ENCODE peak calls at places on chromosomes 6 and 20, in seven cellular contexts. L is lung, K is stomach, J is mammary epithelial cell, O is K562, M is tibial nerve, T is left ventricle myocardium inferior. N is an unnamed sample.
A peak's percentile ranks its signal among the peaks of the same experiment; 100 is the strongest.

GRCh38 chr20:34062651-34063482 is 49.2 kb downstream of the EIF2S2 start:
- DNase-seq in L (no peak), K (no peak), J (peak; percentile 87), O (no peak), M (no peak), T (no peak), N (no peak)

GRCh38 chr6:45661667-45662066 is 283.9 kb upstream of the SUPT3H start:
- DNase-seq in L (no peak), K (no peak), J (no peak), O (no peak), M (no peak), T (no peak), N (no peak)

GRCh38 chr6:135496805-135497411 is 632 bp downstream of the AHI1 start:
- DNase-seq in L (no peak), K (no peak), J (no peak), O (no peak), M (no peak), T (no peak), N (no peak)

GRCh38 chr20:43666376-43667328 is at the start of gene MYBL2:
- DNase-seq in L (peak; percentile 47), K (peak; percentile 66), J (peak; percentile 56), O (peak; percentile 88), M (no peak), T (peak; percentile 28), N (no peak)

GRCh38 chr20:56810141-56810540 is 181.0 kb downstream of the TFAP2C start:
- DNase-seq in L (no peak), K (no peak), J (no peak), O (no peak), M (no peak), T (no peak), N (no peak)

GRCh38 chr6:25717856-25718740 is 36.4 kb upstream of the SLC17A4 start:
- DNase-seq in L (no peak), K (no peak), J (no peak), O (peak; percentile 35), M (peak; percentile 46), T (no peak), N (no peak)

GRCh38 chr6:23446394-23447001 is 679.5 kb upstream of the NRSN1 start:
- DNase-seq in L (no peak), K (no peak), J (peak; percentile 34), O (no peak), M (no peak), T (no peak), N (no peak)

GRCh38 chr20:63594043-63594561 is 20.1 kb upstream of the HELZ2 start:
- DNase-seq in L (no peak), K (no peak), J (no peak), O (no peak), M (peak; percentile 23), T (no peak), N (no peak)

GRCh38 chr20:10648651-10649050 is 25.1 kb downstream of the JAG1 start:
- DNase-seq in L (no peak), K (no peak), J (no peak), O (no peak), M (no peak), T (no peak), N (no peak)

GRCh38 chr6:108477034-108477433 is 83.7 kb upstream of the FOXO3 start:
- DNase-seq in L (no peak), K (no peak), J (no peak), O (no peak), M (no peak), T (no peak), N (no peak)

GRCh38 chr6:101597711-101598110 is 204.2 kb downstream of the GRIK2 start:
- DNase-seq in L (no peak), K (no peak), J (peak; percentile 75), O (no peak), M (no peak), T (no peak), N (no peak)

GRCh38 chr20:32006841-32007786 is 3.1 kb upstream of the CCM2L start:
- DNase-seq in L (no peak), K (no peak), J (no peak), O (no peak), M (no peak), T (no peak), N (no peak)

GRCh38 chr20:17796096-17796563 is 96.4 kb downstream of the BANF2 start:
- DNase-seq in L (peak; percentile 38), K (peak; percentile 35), J (no peak), O (no peak), M (peak; percentile 74), T (peak; percentile 43), N (no peak)

GRCh38 chr6:112258636-112259336 is 4.4 kb upstream of the LAMA4 start:
- DNase-seq in L (no peak), K (no peak), J (no peak), O (no peak), M (no peak), T (no peak), N (no peak)

DNA sequence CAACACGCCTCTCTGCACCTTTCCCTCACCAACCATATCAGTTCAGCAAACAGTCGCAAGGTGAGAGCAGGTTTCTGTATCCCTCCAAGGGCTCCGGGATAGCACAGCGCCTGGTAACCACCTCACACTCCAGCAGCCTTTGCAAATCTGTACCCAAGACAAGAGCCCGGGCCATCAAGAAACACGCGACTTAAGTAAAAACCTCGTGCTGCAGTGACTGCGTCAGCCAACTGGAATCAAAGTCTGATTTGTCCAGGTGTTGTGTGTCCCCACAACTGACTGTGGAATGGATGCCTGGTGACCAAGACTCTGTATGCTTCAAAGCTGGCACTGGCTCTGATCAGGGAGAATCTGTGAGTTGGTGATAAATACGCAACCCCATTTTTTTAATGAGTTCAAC is 74.1 kb downstream of the NINL start:
- DNase-seq in L (no peak), K (no peak), J (no peak), O (no peak), M (no peak), T (no peak), N (no peak)
- H3K9me3 ChIP-seq in L (peaks cover 14% of the 10 kb centered on the region), K (peaks cover 33% of the 10 kb centered on the region), J (peaks cover 15% of the 10 kb centered on the region), O (no peaks in the 10 kb centered on the region), M (peaks cover 14% of the 10 kb centered on the region), T (peaks cover 25% of the 10 kb centered on the region), N (no peaks in the 10 kb centered on the region)

GRCh38 chr6:37535701-37536461 is 36.2 kb upstream of the CCDC167 start:
- DNase-seq in L (no peak), K (peak; percentile 28), J (peak; percentile 35), O (peak; percentile 72), M (no peak), T (no peak), N (no peak)
- TF ChIP-seq CTCF in L (no peak), K (no peak), J (peak; percentile 37), O (peak; percentile 12), M (no peak), T (no peak), N (no peak)

GRCh38 chr6:27771240-27771639 is 141.0 kb downstream of the OR2B2 start:
- DNase-seq in L (no peak), K (no peak), J (no peak), O (peak; percentile 7), M (no peak), T (no peak), N (peak; percentile 64)

GRCh38 chr6:27775796-27776184 is 136.4 kb downstream of the OR2B2 start:
- DNase-seq in L (no peak), K (no peak), J (peak; percentile 34), O (no peak), M (no peak), T (no peak), N (no peak)

GRCh38 chr6:27770724-27771123 is 141.5 kb downstream of the OR2B2 start:
- DNase-seq in L (no peak), K (no peak), J (no peak), O (no peak), M (no peak), T (no peak), N (peak; percentile 12)

GRCh38 chr6:27768556-27768955 is 143.6 kb downstream of the OR2B2 start:
- DNase-seq in L (no peak), K (no peak), J (no peak), O (no peak), M (no peak), T (no peak), N (peak; percentile 57)

GRCh38 chr6:27772261-27773001 is 139.8 kb downstream of the OR2B2 start:
- DNase-seq in L (peak; percentile 89), K (peak; percentile 89), J (peak; percentile 90), O (peak; percentile 85), M (peak; percentile 77), T (peak; percentile 84), N (peak; percentile 95)
- H3K4me3 ChIP-seq in L (no peak overlapping the region), K (no peak overlapping the region), J (peak overlapping the region; percentile 12), O (no peak overlapping the region), M (no peak overlapping the region), T (no peak overlapping the region), N (peak overlapping the region; percentile 18)

GRCh38 chr6:30282522-30282921 is 44.2 kb upstream of the TRIM39 start:
- DNase-seq in L (no peak), K (no peak), J (no peak), O (no peak), M (no peak), T (no peak), N (no peak)

GRCh38 chr6:30283761-30284160 is 43.0 kb upstream of the TRIM39 start:
- DNase-seq in L (no peak), K (no peak), J (no peak), O (no peak), M (no peak), T (no peak), N (no peak)

DNA sequence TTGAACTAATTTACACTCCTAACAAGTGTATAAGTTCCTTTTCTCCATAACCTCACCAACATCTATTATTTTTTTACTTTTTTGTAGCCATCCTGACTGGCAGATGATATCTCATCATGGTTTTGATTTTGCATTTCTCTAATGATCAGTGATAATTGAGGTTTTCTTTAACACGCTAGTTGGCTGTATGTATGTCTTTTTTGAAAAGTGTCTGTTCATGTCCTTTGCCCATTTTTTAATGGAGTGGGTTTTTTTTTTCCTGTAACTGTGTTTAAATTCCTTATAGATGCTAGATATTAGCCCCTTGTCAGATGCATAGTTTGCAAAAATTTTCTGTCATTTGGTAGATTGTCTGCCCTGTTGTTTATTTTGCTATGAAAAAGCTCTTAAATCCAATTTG is 39.6 kb upstream of the TRIM39 start:
- DNase-seq in L (no peak), K (no peak), J (no peak), O (no peak), M (no peak), T (no peak), N (no peak)
- H3K9me3 ChIP-seq in L (peaks cover 24% of the 10 kb centered on the region), K (peaks cover 76% of the 10 kb centered on the region), J (peaks cover 29% of the 10 kb centered on the region), O (peaks cover 37% of the 10 kb centered on the region), M (peaks cover 48% of the 10 kb centered on the region), T (peaks cover 61% of the 10 kb centered on the region), N (peaks cover 33% of the 10 kb centered on the region)

GRCh38 chr20:13238001-13238653 is 17.1 kb downstream of the ISM1 start:
- DNase-seq in L (no peak), K (no peak), J (no peak), O (no peak), M (no peak), T (no peak), N (no peak)

GRCh38 chr20:13245250-13245723 is 24.2 kb downstream of the ISM1 start:
- DNase-seq in L (no peak), K (no peak), J (no peak), O (no peak), M (no peak), T (no peak), N (peak; percentile 62)

GRCh38 chr20:13249118-13249859 is 28.2 kb downstream of the ISM1 start:
- DNase-seq in L (no peak), K (no peak), J (no peak), O (no peak), M (no peak), T (no peak), N (no peak)

GRCh38 chr20:13243826-13244376 is 22.8 kb downstream of the ISM1 start:
- DNase-seq in L (no peak), K (no peak), J (peak; percentile 66), O (no peak), M (no peak), T (no peak), N (no peak)
- TF ChIP-seq CTCF in L (no peak), K (no peak), J (no peak), O (no peak), M (no peak), T (no peak), N (no peak)